ENCODE peak calls at places on chromosomes 7 and 10, in nine cellular contexts. S is epithelial cell of esophagus, C is GM12865, M is transverse colon, U is cardiac fibroblast, B is lower lobe of right lung, L is esophagus muscularis mucosa, T is RWPE1, K is tibial nerve. H is an unnamed sample.

GRCh38 chr7:29099896-29100847 is 46.2 kb downstream of the CPVL start:
- DNase-seq in S (no peak), C (no peak), M (no peak), U (no peak), B (no peak), L (peak), T (no peak), K (no peak), H (no peak)

GRCh38 chr10:62972103-62972502 is 155.9 kb upstream of the EGR2 start:
- DNase-seq in S (peak), C (no peak), M (no peak), U (peak), B (no peak), L (no peak), T (no peak), K (no peak), H (no peak)

GRCh38 chr10:80104066-80104926 is 25.8 kb downstream of the TMEM254 start:
- DNase-seq in S (no peak), C (peak), M (no peak), U (peak), B (no peak), L (no peak), T (no peak), K (peak), H (no peak)

GRCh38 chr10:22552888-22553378 is 161.4 kb downstream of the PIP4K2A start:
- DNase-seq in S (no peak), C (no peak), M (no peak), U (peak), B (no peak), L (no peak), T (no peak), K (no peak), H (no peak)

GRCh38 chr10:64867501-64867962 is 1346.3 kb downstream of the REEP3 start:
- DNase-seq in S (no peak), C (no peak), M (no peak), U (no peak), B (no peak), L (no peak), T (no peak), K (no peak), H (no peak)

GRCh38 chr10:123800299-123800698 is 91.3 kb downstream of the CPXM2 start:
- DNase-seq in S (no peak), C (no peak), M (no peak), U (no peak), B (no peak), L (peak), T (no peak), K (no peak), H (no peak)

GRCh38 chr7:34550996-34551395 is 107.0 kb upstream of the NPSR1 start:
- DNase-seq in S (no peak), C (no peak), M (no peak), U (no peak), B (no peak), L (no peak), T (no peak), K (no peak), H (no peak)

GRCh38 chr10:65235266-65235665 is 1690.6 kb upstream of the LRRTM3 start:
- DNase-seq in S (no peak), C (no peak), M (no peak), U (no peak), B (no peak), L (no peak), T (no peak), K (no peak), H (no peak)

GRCh38 chr10:16987976-16988610 is 141.5 kb downstream of the CUBN start:
- DNase-seq in S (no peak), C (no peak), M (no peak), U (no peak), B (no peak), L (no peak), T (no peak), K (no peak), H (no peak)

GRCh38 chr7:85033263-85033662 is 153.6 kb downstream of the SEMA3D start:
- DNase-seq in S (no peak), C (no peak), M (no peak), U (no peak), B (no peak), L (no peak), T (no peak), K (no peak), H (no peak)

GRCh38 chr7:85025312-85025756 is 161.5 kb downstream of the SEMA3D start:
- DNase-seq in S (peak), C (peak), M (peak), U (peak), B (no peak), L (no peak), T (peak), K (no peak), H (no peak)

GRCh38 chr7:85031475-85031874 is 155.4 kb downstream of the SEMA3D start:
- DNase-seq in S (no peak), C (no peak), M (no peak), U (no peak), B (no peak), L (no peak), T (no peak), K (no peak), H (no peak)

DNA sequence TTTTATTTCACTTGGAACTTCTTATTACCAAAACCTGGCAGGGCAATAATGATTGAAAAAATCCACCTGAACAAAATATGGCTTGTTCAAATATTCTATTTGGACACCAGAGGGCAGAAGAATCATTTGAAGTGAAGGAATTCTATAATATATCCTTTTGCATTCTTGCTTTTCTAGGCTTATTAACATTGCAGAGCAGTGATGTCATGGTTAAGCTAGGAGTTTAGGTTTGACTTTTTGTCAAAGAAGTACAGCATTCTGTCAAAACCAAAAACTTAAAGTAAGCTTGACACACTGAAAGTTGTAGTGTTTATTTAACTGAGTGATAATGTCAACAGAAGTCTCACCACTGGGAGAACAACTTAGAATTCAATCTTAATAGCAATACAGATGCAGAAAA is 156.0 kb downstream of the SEMA3D start:
- DNase-seq in S (peak), C (peak), M (no peak), U (peak), B (no peak), L (no peak), T (peak), K (no peak), H (peak)
- TF ChIP-seq CTCF in S (peak), C (peak), M (peak), U (peak), B (peak), L (peak), T (peak), K (peak), H (peak)

GRCh38 chr10:24783504-24783903 is 59.8 kb upstream of the ARHGAP21 start:
- DNase-seq in S (no peak), C (no peak), M (no peak), U (no peak), B (no peak), L (no peak), T (no peak), K (no peak), H (no peak)
- TF ChIP-seq CTCF in S (no peak), C (no peak), M (no peak), U (no peak), B (no peak), L (no peak), T (no peak), K (no peak), H (no peak)

GRCh38 chr7:128344431-128344774 is 695 bp upstream of the RBM28 start:
- DNase-seq in S (no peak), C (no peak), M (no peak), U (no peak), B (no peak), L (no peak), T (no peak), K (no peak), H (no peak)
- TF ChIP-seq CTCF in S (no peak), C (no peak), M (no peak), U (no peak), B (no peak), L (no peak), T (no peak), K (no peak), H (no peak)

DNA sequence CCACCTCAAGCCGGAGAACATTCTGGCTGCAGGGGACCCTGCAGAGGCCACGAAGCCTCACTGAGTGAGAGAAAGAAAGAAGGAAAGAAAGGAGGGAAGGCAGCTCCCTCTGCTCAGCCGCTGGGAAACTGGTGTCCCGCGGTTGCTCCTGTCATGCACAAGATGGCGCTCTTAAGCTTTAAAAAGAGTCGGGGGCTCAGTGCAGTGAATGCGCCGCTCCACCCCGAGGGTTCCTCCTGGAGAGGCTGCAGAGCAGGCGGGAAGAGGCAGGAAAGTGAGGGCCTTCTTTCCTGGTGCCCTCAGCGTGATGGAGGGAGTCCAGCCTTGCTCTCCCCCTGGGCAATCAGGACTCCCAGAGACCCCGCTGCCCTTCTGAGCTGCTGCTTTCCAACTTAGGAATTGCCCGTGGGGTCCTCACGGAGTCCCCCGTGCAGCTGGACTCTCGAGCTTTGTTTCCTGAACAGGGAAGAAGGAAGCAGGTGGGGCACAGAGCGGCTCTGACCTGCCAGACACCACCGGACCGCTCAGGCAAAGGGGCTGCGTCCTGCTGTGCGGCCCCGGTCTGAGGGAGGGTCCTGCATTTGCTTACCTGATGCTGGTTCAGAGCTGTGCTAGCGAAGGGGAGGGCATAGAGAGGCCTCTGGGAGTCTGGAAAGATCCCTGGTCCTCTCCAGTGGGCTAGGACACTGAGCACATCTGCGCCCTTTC is 141.9 kb upstream of the MKI67 start:
- DNase-seq in S (no peak), C (peak), M (no peak), U (peak), B (no peak), L (no peak), T (peak), K (peak), H (no peak)
- TF ChIP-seq CTCF in S (peak), C (peak), M (peak), U (no peak), B (peak), L (no peak), T (peak), K (no peak), H (no peak)

GRCh38 chr10:78850611-78851010 is 218.2 kb upstream of the ZMIZ1 start:
- DNase-seq in S (no peak), C (no peak), M (no peak), U (no peak), B (no peak), L (no peak), T (no peak), K (no peak), H (no peak)

GRCh38 chr10:78852447-78852846 is 216.3 kb upstream of the ZMIZ1 start:
- DNase-seq in S (no peak), C (no peak), M (no peak), U (no peak), B (no peak), L (no peak), T (no peak), K (no peak), H (no peak)

GRCh38 chr10:78853864-78854263 is 214.9 kb upstream of the ZMIZ1 start:
- DNase-seq in S (no peak), C (no peak), M (no peak), U (no peak), B (no peak), L (no peak), T (no peak), K (no peak), H (no peak)

GRCh38 chr10:78851652-78852051 is 217.1 kb upstream of the ZMIZ1 start:
- DNase-seq in S (no peak), C (no peak), M (no peak), U (no peak), B (no peak), L (no peak), T (no peak), K (peak), H (no peak)

DNA sequence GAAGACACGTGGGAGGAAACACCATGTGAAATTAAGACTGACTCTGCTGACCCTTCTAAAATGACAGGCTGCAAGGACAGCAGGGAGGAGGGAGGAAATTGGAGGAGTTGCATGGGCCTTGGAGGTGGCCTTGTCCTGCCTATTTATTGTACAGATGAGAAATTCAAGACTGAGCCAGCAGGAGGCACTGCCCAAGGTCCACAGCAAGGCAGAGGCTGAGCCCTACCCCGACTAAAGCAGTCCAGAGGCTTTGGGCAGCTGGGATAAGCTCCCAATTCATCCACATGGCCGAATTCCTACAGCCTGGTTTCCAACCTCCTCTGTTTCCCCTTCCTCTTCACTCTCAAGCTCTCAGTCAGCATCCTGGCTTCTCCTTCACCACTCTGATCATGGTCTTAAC is 215.9 kb upstream of the ZMIZ1 start:
- DNase-seq in S (peak), C (peak), M (peak), U (peak), B (no peak), L (no peak), T (no peak), K (no peak), H (no peak)
- TF ChIP-seq CTCF in S (no peak), C (peak), M (peak), U (peak), B (peak), L (no peak), T (no peak), K (no peak), H (no peak)

GRCh38 chr10:31322647-31323046 is 3.6 kb downstream of the ZEB1 start:
- DNase-seq in S (no peak), C (peak), M (no peak), U (peak), B (no peak), L (no peak), T (no peak), K (no peak), H (peak)
- TF ChIP-seq CTCF in S (no peak), C (peak), M (no peak), U (peak), B (peak), L (peak), T (no peak), K (no peak), H (peak)

GRCh38 chr10:12405342-12406320 is 56.3 kb downstream of the CAMK1D start:
- DNase-seq in S (peak), C (no peak), M (no peak), U (no peak), B (no peak), L (no peak), T (no peak), K (no peak), H (no peak)
- TF ChIP-seq CTCF in S (no peak), C (no peak), M (no peak), U (no peak), B (no peak), L (no peak), T (no peak), K (no peak), H (no peak)

GRCh38 chr7:153829523-153829922 is 222.7 kb upstream of the DPP6 start:
- DNase-seq in S (no peak), C (no peak), M (no peak), U (no peak), B (no peak), L (no peak), T (no peak), K (no peak), H (no peak)

GRCh38 chr7:153835712-153836265 is 216.4 kb upstream of the DPP6 start:
- DNase-seq in S (no peak), C (no peak), M (peak), U (no peak), B (no peak), L (no peak), T (no peak), K (no peak), H (no peak)

GRCh38 chr7:153835104-153835503 is 217.1 kb upstream of the DPP6 start:
- DNase-seq in S (peak), C (no peak), M (no peak), U (no peak), B (no peak), L (no peak), T (no peak), K (no peak), H (no peak)

DNA sequence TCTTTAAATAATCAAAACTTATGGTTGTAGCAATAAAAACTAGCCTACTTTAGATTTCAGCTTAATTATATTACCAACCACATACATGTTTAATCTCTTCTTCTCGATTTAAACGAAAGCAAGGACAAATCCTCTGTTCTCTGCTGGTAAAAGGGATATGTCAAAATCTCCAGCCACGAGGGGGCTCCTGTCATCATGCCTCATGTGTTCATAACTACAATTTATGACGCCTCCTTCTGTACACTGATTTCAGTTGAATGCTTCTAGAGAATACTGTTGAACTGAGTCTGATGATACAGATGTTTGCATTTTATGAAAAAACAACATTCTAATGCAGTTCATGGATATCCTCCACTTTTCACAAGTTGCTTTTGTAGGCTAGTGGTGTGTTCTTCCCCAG is 220.0 kb upstream of the DPP6 start:
- DNase-seq in S (no peak), C (no peak), M (no peak), U (no peak), B (no peak), L (no peak), T (no peak), K (no peak), H (no peak)
- TF ChIP-seq CTCF in S (no peak), C (no peak), M (no peak), U (no peak), B (no peak), L (no peak), T (no peak), K (no peak), H (no peak)